ENCODE peak calls at places on chromosome 19, in nine cellular contexts. Y is NCI-H510A; F is cardiac fibroblast; E is CD4-positive, alpha-beta T cell; N is A549; B is AG04450; W is AG04449; M is HT1080; D is GM04503. U is an unnamed sample.

GRCh38 chr19:6173190-6173589 is 37.7 kb downstream of the ACSBG2 start:
- DNase-seq in W (no peak), F (no peak), B (no peak), M (no peak), N (no peak), D (no peak), E (no peak), Y (no peak), U (no peak)

GRCh38 chr19:37304190-37304883 is 66.6 kb upstream of the ZNF527 start:
- DNase-seq in N (no peak), B (no peak), M (no peak), Y (no peak), D (no peak), E (no peak), W (no peak), F (peak; percentile 9), U (peak; percentile 68)

GRCh38 chr19:41958367-41959055 is 610 bp downstream of the RABAC1 start:
- DNase-seq in N (peak; percentile 87), D (no peak), E (peak; percentile 81), F (peak; percentile 74), B (peak; percentile 13), M (peak; percentile 65), W (no peak), Y (peak; percentile 70), U (peak; percentile 92)

GRCh38 chr19:47481460-47482052 is 2.5 kb downstream of the KPTN start:
- DNase-seq in B (no peak), D (no peak), N (no peak), Y (no peak), E (no peak), M (no peak), W (no peak), F (no peak), U (no peak)

GRCh38 chr19:5563008-5563431 is 4.7 kb downstream of the TINCR start:
- DNase-seq in N (peak; percentile 24), M (no peak), E (no peak), W (no peak), D (no peak), Y (no peak), F (no peak), B (no peak), U (no peak)

GRCh38 chr19:55406869-55407624 is 541 bp downstream of the UBE2S start:
- DNase-seq in N (no peak), B (no peak), E (no peak), M (no peak), Y (no peak), F (peak; percentile 43), D (no peak), W (no peak), U (no peak)

GRCh38 chr19:55490478-55491436 is 2.5 kb downstream of the SSC5D start:
- DNase-seq in E (no peak), D (no peak), W (no peak), N (no peak), F (no peak), B (no peak), M (no peak), Y (no peak), U (no peak)

GRCh38 chr19:19588546-19588945 is 29.9 kb downstream of the PBX4 start:
- DNase-seq in B (no peak), W (no peak), D (no peak), E (no peak), Y (no peak), F (peak; percentile 34), N (peak; percentile 7), M (no peak), U (no peak)

GRCh38 chr19:36030264-36031148 is 2.2 kb downstream of the CLIP3 start:
- DNase-seq in D (no peak), Y (no peak), B (no peak), M (no peak), E (no peak), F (peak; percentile 41), N (peak; percentile 61), W (no peak), U (no peak)

GRCh38 chr19:1999856-2000515 is 15.5 kb downstream of the BTBD2 start:
- DNase-seq in E (no peak), M (no peak), D (no peak), F (no peak), B (no peak), W (no peak), Y (no peak), N (no peak), U (no peak)

GRCh38 chr19:10611907-10612306 is 13.4 kb upstream of the SLC44A2 start:
- DNase-seq in W (no peak), D (no peak), N (no peak), E (no peak), Y (no peak), B (no peak), F (no peak), M (no peak), U (no peak)

GRCh38 chr19:41327076-41327475 is 17.1 kb downstream of the CCDC97 start:
- DNase-seq in F (no peak), N (no peak), M (peak; percentile 31), Y (no peak), W (no peak), E (no peak), D (no peak), B (no peak), U (no peak)

GRCh38 chr19:42114412-42114811 is 17.8 kb downstream of the POU2F2 start:
- DNase-seq in Y (peak; percentile 86), M (peak; percentile 45), B (no peak), E (no peak), W (no peak), F (no peak), N (no peak), D (no peak), U (no peak)

GRCh38 chr19:10533656-10534386 is 9.9 kb upstream of the ATG4D start:
- DNase-seq in N (peak; percentile 29), E (no peak), Y (no peak), F (peak; percentile 83), W (peak; percentile 94), D (peak; percentile 96), M (no peak), B (peak; percentile 45), U (no peak)

GRCh38 chr19:5321851-5322681 is 18.5 kb downstream of the PTPRS start:
- DNase-seq in N (no peak), E (no peak), W (no peak), Y (no peak), M (no peak), F (no peak), D (no peak), B (no peak), U (no peak)

GRCh38 chr19:7670150-7670784 is 1.4 kb downstream of the RETN start:
- DNase-seq in B (no peak), E (no peak), Y (no peak), M (no peak), W (no peak), D (no peak), F (no peak), N (no peak), U (peak; percentile 26)